ENCODE peak calls at places on chromosomes 2 and 18, in seven cellular contexts. B, D, T, R, J, O and H are unnamed samples.

GRCh38 chr2:96947949-96948348 is 38.4 kb downstream of the FAM178B start:
- DNase-seq in D (no peak), B (no peak), R (no peak), T (no peak), O (no peak), J (no peak), H (no peak)

GRCh38 chr2:213104089-213104902 is 47.1 kb downstream of the IKZF2 start:
- DNase-seq in O (peak; percentile 59), T (no peak), J (no peak), B (no peak), R (no peak), D (no peak), H (no peak)

GRCh38 chr2:71064754-71065621 is 3.5 kb upstream of the NAGK start:
- DNase-seq in B (no peak), O (no peak), T (no peak), R (no peak), D (peak; percentile 26), J (no peak), H (no peak)

GRCh38 chr18:56702946-56703345 is 51.8 kb downstream of the WDR7 start:
- DNase-seq in D (no peak), O (peak; percentile 47), R (no peak), J (no peak), B (no peak), T (peak; percentile 14), H (no peak)

GRCh38 chr2:44100351-44100750 is 68.3 kb upstream of the PPM1B start:
- DNase-seq in O (no peak), J (peak; percentile 68), B (peak; percentile 83), D (peak; percentile 40), T (peak; percentile 15), R (peak; percentile 69), H (peak; percentile 74)

GRCh38 chr2:233033672-233034071 is 1.2 kb downstream of the NEU2 start:
- DNase-seq in D (no peak), J (no peak), O (no peak), B (peak; percentile 52), R (no peak), T (no peak), H (no peak)

GRCh38 chr2:227308784-227309183 is 16.3 kb upstream of the MFF start:
- DNase-seq in R (no peak), J (no peak), D (no peak), B (no peak), O (no peak), T (no peak), H (no peak)

GRCh38 chr2:135664623-135665068 is 77.0 kb upstream of the UBXN4 start:
- DNase-seq in O (no peak), R (no peak), B (no peak), T (no peak), J (no peak), D (no peak), H (no peak)

GRCh38 chr2:85326406-85326945 is 1.3 kb downstream of the TGOLN2 start:
- DNase-seq in D (peak; percentile 51), R (no peak), O (no peak), J (no peak), T (no peak), B (no peak), H (no peak)

GRCh38 chr2:197675711-197676188 is 363 bp upstream of the RFTN2 start:
- DNase-seq in J (no peak), O (peak; percentile 50), R (no peak), D (no peak), T (no peak), B (no peak), H (peak; percentile 29)

GRCh38 chr2:65278450-65279030 is 50.9 kb downstream of the ACTR2 start:
- DNase-seq in R (no peak), O (peak; percentile 34), T (no peak), J (no peak), B (no peak), D (no peak), H (no peak)

GRCh38 chr2:240567137-240567871 is 980 bp upstream of the RNPEPL1 start:
- DNase-seq in O (no peak), B (peak; percentile 79), D (peak; percentile 55), T (peak; percentile 52), R (peak; percentile 31), J (peak; percentile 33), H (peak; percentile 24)

GRCh38 chr2:100840519-100840918 is 20.6 kb downstream of the NPAS2 start:
- DNase-seq in D (no peak), O (no peak), B (no peak), R (no peak), T (no peak), J (no peak), H (no peak)

GRCh38 chr2:112722816-112723555 is 2.2 kb downstream of the NT5DC4 start:
- DNase-seq in O (no peak), R (no peak), B (no peak), D (no peak), J (no peak), T (no peak), H (no peak)

GRCh38 chr2:143209570-143210445 is 80.6 kb downstream of the ARHGAP15 start:
- DNase-seq in J (no peak), O (no peak), D (no peak), B (no peak), T (no peak), R (no peak), H (no peak)

GRCh38 chr2:196372276-196372809 is 201.0 kb upstream of the STK17B start:
- DNase-seq in D (no peak), T (no peak), B (no peak), R (no peak), J (no peak), O (no peak), H (no peak)

GRCh38 chr18:65547046-65547445 is 203.8 kb upstream of the CDH7 start:
- DNase-seq in D (no peak), B (no peak), R (no peak), O (no peak), J (no peak), T (no peak), H (no peak)

GRCh38 chr2:240893363-240893828 is 2.6 kb downstream of the MAB21L4 start:
- DNase-seq in B (no peak), R (no peak), D (no peak), T (no peak), O (no peak), J (no peak), H (peak; percentile 10)

GRCh38 chr2:188512456-188512855 is 220.8 kb downstream of the GULP1 start:
- DNase-seq in B (no peak), J (no peak), T (no peak), R (no peak), D (no peak), O (peak; percentile 50), H (no peak)

GRCh38 chr18:76463358-76463757 is 31.7 kb downstream of the ZNF516 start:
- DNase-seq in O (no peak), B (no peak), J (no peak), T (no peak), D (no peak), R (no peak), H (no peak)

GRCh38 chr2:144975881-144976280 is 456.0 kb upstream of the ZEB2 start:
- DNase-seq in T (no peak), O (no peak), B (no peak), J (no peak), D (no peak), R (no peak), H (no peak)

GRCh38 chr2:45172993-45173392 is 163.7 kb upstream of the SIX2 start:
- DNase-seq in B (no peak), T (no peak), J (no peak), D (no peak), O (no peak), R (no peak), H (no peak)

GRCh38 chr2:45170191-45170975 is 161.1 kb upstream of the SIX2 start:
- DNase-seq in O (peak; percentile 34), D (no peak), J (no peak), T (no peak), B (no peak), R (no peak), H (no peak)

GRCh38 chr2:45168731-45169338 is 159.6 kb upstream of the SIX2 start:
- DNase-seq in J (peak; percentile 34), B (no peak), D (no peak), O (peak; percentile 47), T (peak; percentile 38), R (no peak), H (no peak)

GRCh38 chr2:45169339-45170190 is 160.3 kb upstream of the SIX2 start:
- DNase-seq in T (peak; percentile 38), J (peak; percentile 26), D (no peak), B (peak; percentile 79), R (no peak), O (peak; percentile 51), H (no peak)

DNA sequence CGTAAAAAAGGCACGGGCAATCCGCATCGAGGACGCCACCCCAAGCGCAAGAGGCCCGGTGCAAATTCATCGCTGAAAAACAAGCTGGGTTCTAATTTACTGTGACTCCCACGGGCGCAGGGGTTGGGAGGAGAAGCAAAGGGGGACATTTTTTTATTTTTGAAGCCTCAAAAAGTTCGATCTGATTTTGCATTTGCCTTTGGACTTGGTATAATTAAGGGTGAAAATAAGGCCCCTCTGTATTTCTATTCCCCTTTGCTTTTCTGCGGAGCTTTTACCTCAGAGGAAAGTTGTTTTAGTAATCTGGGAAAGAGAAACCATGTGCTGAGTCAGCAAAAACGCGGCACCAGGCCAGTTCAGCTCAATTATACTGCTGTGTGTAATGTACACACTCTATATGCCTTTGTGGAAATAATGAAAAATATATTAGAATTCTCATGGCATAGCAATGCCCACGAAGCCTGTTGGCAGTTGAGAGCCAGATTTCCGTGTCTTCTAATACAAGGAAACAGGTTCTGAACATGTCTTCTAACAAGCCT is 161.8 kb upstream of the SIX2 start:
- DNase-seq in D (no peak), O (peak; percentile 24), B (no peak), R (no peak), T (no peak), J (no peak), H (no peak)
- H3K27me3 ChIP-seq in D (peaks cover 82% of the 10 kb centered on the region), O (peaks cover 82% of the 10 kb centered on the region), B (no peaks in the 10 kb centered on the region), R (peaks cover 11% of the 10 kb centered on the region), T (no peaks in the 10 kb centered on the region), J (peaks cover 27% of the 10 kb centered on the region), H (peaks cover 58% of the 10 kb centered on the region)

DNA sequence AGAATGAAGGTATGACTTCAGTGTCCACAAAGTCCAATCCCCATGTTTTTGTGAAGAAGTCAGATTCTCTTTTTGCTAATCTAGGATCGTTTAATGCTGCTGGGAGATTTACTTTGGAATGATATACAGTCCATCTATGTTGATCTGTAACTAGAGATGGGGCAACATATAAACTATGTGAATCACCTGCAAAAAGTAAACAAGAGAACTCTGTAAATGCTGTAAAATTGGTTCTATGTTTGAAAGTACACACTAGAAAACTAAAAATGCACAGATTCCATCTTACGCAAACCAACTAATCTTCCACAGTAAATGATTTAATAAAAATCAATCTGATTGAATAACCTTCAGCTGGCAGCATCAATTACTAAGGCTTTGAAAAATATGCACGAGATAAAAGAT is 37.5 kb downstream of the VPS54 start:
- DNase-seq in T (no peak), R (no peak), B (no peak), J (no peak), O (no peak), D (no peak), H (no peak)
- H3K27ac ChIP-seq in T (no peak overlapping the region), R (no peak overlapping the region), B (no peak overlapping the region), J (no peak overlapping the region), O (no peak overlapping the region), D (no peak overlapping the region), H (no peak overlapping the region)

GRCh38 chr2:27071990-27072830 is 756 bp upstream of the OST4 start:
- DNase-seq in R (peak; percentile 92), D (peak; percentile 75), T (peak; percentile 47), O (peak; percentile 95), J (peak; percentile 51), B (peak; percentile 91), H (peak; percentile 78)
- H3K4me1 ChIP-seq in R (peaks cover 10% of the 10 kb centered on the region), D (peaks cover 51% of the 10 kb centered on the region), T (peaks cover 12% of the 10 kb centered on the region), O (peaks cover 24% of the 10 kb centered on the region), J (peaks cover 8% of the 10 kb centered on the region), B (no peaks in the 10 kb centered on the region), H (peaks cover 76% of the 10 kb centered on the region)

GRCh38 chr2:191486584-191487320 is 191.2 kb upstream of the NABP1 start:
- DNase-seq in O (no peak), B (no peak), J (no peak), T (peak; percentile 26), R (no peak), D (peak; percentile 11), H (peak; percentile 51)

GRCh38 chr2:191488135-191488534 is 189.8 kb upstream of the NABP1 start:
- DNase-seq in B (no peak), D (peak; percentile 59), T (no peak), O (no peak), R (no peak), J (no peak), H (no peak)
- H3K27me3 ChIP-seq in B (no peaks in the 10 kb centered on the region), D (no peaks in the 10 kb centered on the region), T (no peaks in the 10 kb centered on the region), O (no peaks in the 10 kb centered on the region), R (no peaks in the 10 kb centered on the region), J (no peaks in the 10 kb centered on the region), H (no peaks in the 10 kb centered on the region)